ENCODE peak calls at places on chromosomes 3 and 15, in five cellular contexts. X is IMR-90, Q is neuronal stem cell, N is H1, B is H9. Y is an unnamed sample.

GRCh38 chr3:40875581-40875980 is 323.7 kb upstream of the CTNNB1 start:
- DNase-seq in N (no peak), Q (no peak), X (no peak), B (no peak), Y (no peak)

GRCh38 chr3:184145120-184145524 is 10.0 kb downstream of the EIF2B5 start:
- DNase-seq in N (peak; percentile 62), B (peak; percentile 62), X (peak; percentile 61), Q (no peak), Y (peak; percentile 79)

GRCh38 chr15:49877871-49878511 is 241.0 kb downstream of the ATP8B4 start:
- DNase-seq in B (no peak), Q (no peak), X (peak; percentile 69), N (no peak), Y (no peak)

GRCh38 chr3:123733805-123734526 is 149.1 kb upstream of the HACD2 start:
- DNase-seq in B (no peak), X (peak; percentile 95), N (no peak), Q (no peak), Y (no peak)

GRCh38 chr3:58434990-58435389 is 1.4 kb upstream of the PDHB start:
- DNase-seq in B (peak; percentile 90), N (peak; percentile 63), Q (peak; percentile 82), X (peak; percentile 73), Y (peak; percentile 99)

GRCh38 chr3:187352581-187353575 is 15.3 kb upstream of the RTP4 start:
- DNase-seq in Q (no peak), N (no peak), B (no peak), X (peak; percentile 7), Y (peak; percentile 90)

GRCh38 chr15:99452728-99453643 is 112.8 kb upstream of the MEF2A start:
- DNase-seq in X (peak; percentile 18), N (peak; percentile 40), Q (no peak), B (no peak), Y (no peak)

GRCh38 chr3:43540625-43541024 is 81.2 kb downstream of the ANO10 start:
- DNase-seq in N (no peak), X (peak; percentile 58), B (no peak), Q (no peak), Y (no peak)

GRCh38 chr3:131224886-131225550 is 156.6 kb upstream of the NUDT16 start:
- DNase-seq in N (no peak), B (no peak), X (peak; percentile 42), Q (no peak), Y (no peak)

DNA sequence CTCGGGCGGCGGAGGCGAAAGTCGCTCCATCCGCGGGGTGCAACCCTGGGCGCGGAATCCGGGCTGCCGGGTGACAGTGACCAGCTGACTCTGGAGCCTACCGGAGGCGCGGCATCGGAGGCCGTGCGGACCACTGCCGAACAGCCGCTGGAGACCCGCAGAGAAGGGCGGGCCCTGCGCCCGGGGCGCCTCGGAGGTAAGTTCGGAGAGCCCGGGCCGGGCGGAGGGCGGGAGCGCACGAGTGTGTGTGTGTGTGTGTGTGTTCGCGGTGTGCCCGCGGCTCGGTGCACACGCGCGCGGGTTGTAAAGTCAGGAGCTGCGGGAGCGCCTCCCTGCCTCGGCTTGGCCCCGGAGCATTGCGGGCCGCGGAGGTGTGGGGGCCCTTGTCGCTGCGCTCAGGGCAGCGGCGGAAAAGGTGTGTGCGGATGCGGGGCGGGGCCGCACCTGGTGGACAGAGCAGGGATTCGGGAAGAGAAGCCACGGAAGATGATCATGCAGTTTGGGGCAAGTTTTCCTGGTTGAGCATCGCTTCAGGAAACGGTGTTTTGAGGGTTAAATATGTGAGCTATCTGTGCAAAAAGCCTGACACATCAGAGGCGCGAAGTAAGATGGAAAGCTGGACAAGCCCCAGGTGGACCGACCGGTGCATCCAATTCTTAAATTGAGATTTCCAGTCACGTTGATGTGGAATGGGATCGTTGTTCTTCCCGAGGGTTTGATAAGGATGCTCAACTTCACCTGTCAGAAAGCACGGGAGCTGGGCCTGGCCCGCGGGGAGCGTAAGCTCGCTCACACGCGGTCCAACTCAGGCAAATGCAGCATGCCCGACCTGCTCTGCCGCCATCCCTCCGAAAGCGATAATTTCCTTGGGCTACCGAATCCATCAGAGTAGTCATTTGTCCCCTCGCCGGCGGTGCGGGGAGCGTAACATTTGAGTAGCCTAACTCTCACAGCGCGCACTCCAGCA is 492 bp downstream of the MINAR1 start:
- DNase-seq in N (peak; percentile 79), Q (no peak), X (no peak), B (peak; percentile 61), Y (peak; percentile 54)
- H3K23ac ChIP-seq in N (no peak overlapping the region), Q (no peak overlapping the region), X (peak overlapping the region; percentile 73), B (no peak overlapping the region), Y (no peak overlapping the region)

GRCh38 chr3:55484741-55485207 is 2.3 kb downstream of the WNT5A start:
- DNase-seq in X (no peak), N (no peak), Q (no peak), B (no peak), Y (no peak)
- H3K23ac ChIP-seq in X (peak overlapping the region; percentile 99), N (no peak overlapping the region), Q (no peak overlapping the region), B (no peak overlapping the region), Y (no peak overlapping the region)

GRCh38 chr3:161263057-161263456 is 41.9 kb downstream of the NMD3 start:
- DNase-seq in X (peak; percentile 65), N (no peak), Q (no peak), B (no peak), Y (no peak)
- H3K23ac ChIP-seq in X (no peak overlapping the region), N (no peak overlapping the region), Q (no peak overlapping the region), B (no peak overlapping the region), Y (no peak overlapping the region)

GRCh38 chr3:186109897-186110803 is 1.3 kb upstream of the ETV5 start:
- DNase-seq in N (peak; percentile 58), Q (no peak), B (peak; percentile 44), X (peak; percentile 21), Y (peak; percentile 65)
- H3K23ac ChIP-seq in N (no peak overlapping the region), Q (no peak overlapping the region), B (no peak overlapping the region), X (peak overlapping the region; percentile 86), Y (no peak overlapping the region)

DNA sequence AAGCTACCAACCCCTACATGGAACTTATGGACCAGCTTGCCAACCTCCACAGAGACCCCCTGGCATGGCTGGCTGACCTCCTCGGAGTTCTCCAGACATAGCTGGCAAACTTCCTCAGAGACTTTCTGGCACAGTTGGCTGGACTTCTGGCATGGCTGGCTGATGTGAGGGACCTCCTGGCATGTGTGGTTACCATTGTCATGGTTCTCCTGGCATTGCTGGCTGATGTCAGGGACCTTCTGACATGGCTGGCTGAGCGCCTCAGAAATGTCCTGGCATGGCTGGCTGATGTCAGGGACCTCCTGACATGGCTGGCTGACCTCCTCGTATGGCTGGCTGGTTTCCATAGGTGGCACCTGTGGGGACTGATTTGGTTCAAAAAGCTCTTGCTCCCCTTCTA is 17.5 kb downstream of the MAP1A start:
- DNase-seq in X (no peak), N (no peak), B (no peak), Q (no peak), Y (no peak)
- H3K23ac ChIP-seq in X (no peak overlapping the region), N (no peak overlapping the region), B (no peak overlapping the region), Q (no peak overlapping the region), Y (no peak overlapping the region)

Y was measured in mesendoderm.